ENCODE peak calls at places on chromosomes 4 and X, in five cellular contexts. T is astrocyte of the spinal cord, I is fibroblast of lung, R is A673, B is psoas muscle. Y is an unnamed sample.

GRCh38 chr4:6180841-6181631 is 19.3 kb downstream of the JAKMIP1 start:
- DNase-seq in R (no peak), B (no peak), I (no peak), T (no peak), Y (no peak)

GRCh38 chrX:132948648-132949260 is 9.7 kb downstream of the HS6ST2 start:
- DNase-seq in R (peak), B (no peak), T (no peak), I (no peak), Y (no peak)

GRCh38 chr4:92840880-92841279 is 537.1 kb downstream of the GRID2 start:
- DNase-seq in T (no peak), I (no peak), B (no peak), R (no peak), Y (no peak)

GRCh38 chrX:118212817-118213183 is 96.2 kb upstream of the KLHL13 start:
- DNase-seq in T (no peak), I (peak), B (no peak), R (no peak), Y (no peak)

GRCh38 chr4:621296-622070 is 3.9 kb upstream of the PDE6B start:
- DNase-seq in I (no peak), R (no peak), T (no peak), B (no peak), Y (no peak)

GRCh38 chr4:26584725-26585124 is 841 bp downstream of the TBC1D19 start:
- DNase-seq in I (no peak), R (no peak), T (no peak), B (no peak), Y (no peak)

GRCh38 chr4:69896530-69897116 is 34.2 kb upstream of the CSN1S1 start:
- DNase-seq in T (peak), B (no peak), R (no peak), I (no peak), Y (no peak)

GRCh38 chr4:140928880-140929279 is 172.7 kb upstream of the TBC1D9 start:
- DNase-seq in T (no peak), I (peak), B (no peak), R (no peak), Y (no peak)

GRCh38 chr4:81470456-81471327 is 1.0 kb downstream of the RASGEF1B start:
- DNase-seq in R (peak), T (no peak), B (no peak), I (no peak), Y (no peak)

GRCh38 chr4:8828869-8829268 is 42.8 kb downstream of the HMX1 start:
- DNase-seq in R (no peak), I (no peak), T (no peak), B (no peak), Y (no peak)

GRCh38 chrX:53594354-53594753 is 92.2 kb downstream of the HUWE1 start:
- DNase-seq in B (no peak), T (peak), R (no peak), I (peak), Y (no peak)

GRCh38 chrX:13283968-13284914 is 35.6 kb downstream of the ATXN3L start:
- DNase-seq in T (peak), I (peak), B (no peak), R (peak), Y (peak)

GRCh38 chr4:113996599-113997177 is 17.2 kb upstream of the ARSJ start:
- DNase-seq in I (peak), B (no peak), R (no peak), T (no peak), Y (no peak)

GRCh38 chr4:992297-993110 is 700 bp downstream of the SLC26A1 start:
- DNase-seq in I (no peak), T (no peak), B (no peak), R (no peak), Y (no peak)

GRCh38 chr4:93384211-93384610 is 444.3 kb upstream of the ATOH1 start:
- DNase-seq in T (peak), R (no peak), I (peak), B (no peak), Y (no peak)

DNA sequence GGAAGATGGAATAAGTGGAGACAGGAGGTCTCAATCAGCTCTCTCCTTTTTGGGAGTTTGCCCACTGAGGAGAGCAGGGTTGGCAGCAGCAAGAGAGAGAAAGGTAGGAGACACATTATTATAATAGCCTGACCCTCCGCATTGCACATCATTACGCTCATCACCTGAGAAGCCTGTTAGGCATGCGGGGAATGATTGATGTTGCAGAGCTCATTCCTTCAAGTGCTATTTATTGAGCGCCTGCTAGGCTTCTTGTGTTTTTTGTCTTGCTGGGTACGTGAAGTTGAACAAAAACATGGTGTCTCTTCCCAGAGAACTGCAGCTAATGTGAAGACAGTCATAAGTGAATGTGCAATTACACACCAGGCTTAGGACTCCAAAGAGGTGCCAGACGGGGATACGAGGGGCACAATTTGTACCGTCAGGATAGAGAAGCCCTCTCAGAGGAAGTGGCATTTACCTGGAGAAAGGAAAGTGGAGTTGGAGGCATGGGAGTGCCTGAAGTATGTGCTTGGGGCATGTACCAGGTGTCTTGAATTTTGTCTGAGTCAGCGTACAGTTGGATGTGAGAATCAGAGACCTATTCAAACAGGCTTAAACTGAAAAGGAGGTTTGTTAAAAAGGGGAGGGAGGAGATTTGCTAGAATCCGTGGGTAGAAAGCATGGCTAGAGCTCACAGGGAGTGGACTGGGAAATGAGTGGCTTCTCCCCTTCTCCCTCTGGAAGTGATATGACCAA is 90.2 kb upstream of the SOD3 start:
- DNase-seq in I (no peak), R (no peak), B (no peak), T (no peak), Y (no peak)
- H3K4me3 ChIP-seq in I (no peak), R (no peak), B (no peak), T (no peak), Y (no peak)

DNA sequence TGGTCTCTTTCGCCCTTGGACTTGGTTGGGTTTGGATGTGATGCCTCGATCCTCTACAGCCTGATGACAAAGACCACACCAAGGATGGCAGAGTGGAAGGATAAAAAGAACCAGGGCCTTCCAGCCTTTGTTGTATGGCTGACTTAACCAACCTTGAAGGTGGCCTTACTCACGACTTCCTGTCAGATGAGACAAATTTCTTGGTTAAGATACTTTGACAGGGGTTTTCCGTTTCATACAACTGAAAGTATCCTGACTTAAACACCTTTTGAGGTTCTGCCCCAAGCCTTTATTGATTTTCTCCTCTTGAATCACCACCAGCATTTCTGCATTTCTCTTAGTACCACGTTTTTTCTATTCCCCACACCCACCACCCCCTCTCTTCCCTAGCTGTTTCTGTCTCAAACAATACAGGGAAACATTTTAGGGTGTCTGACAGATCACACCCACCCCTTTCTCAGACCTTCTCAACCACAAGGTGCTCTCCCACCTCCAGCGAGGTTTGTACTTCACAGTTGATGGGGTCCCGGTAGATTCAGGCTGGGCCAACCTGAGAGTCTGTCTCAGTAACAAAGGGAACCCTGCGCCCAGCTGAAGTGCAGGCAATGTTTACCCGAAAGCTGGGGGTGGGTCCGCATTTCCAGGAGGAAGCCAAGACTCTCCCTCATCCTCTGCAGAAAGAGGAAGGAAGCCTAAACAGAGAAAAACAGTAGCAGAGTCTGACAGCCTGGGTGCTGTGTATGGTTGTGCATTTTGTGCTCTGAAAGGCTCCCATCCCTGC is 5.0 kb upstream of the TSPAN5 start:
- DNase-seq in I (no peak), B (peak), R (no peak), T (no peak), Y (no peak)
- TF ChIP-seq CTCF in I (no peak), B (no peak), R (no peak), T (no peak), Y (no peak)

GRCh38 chr4:38804654-38805295 is at the start of gene TLR1:
- DNase-seq in B (no peak), T (peak), I (peak), R (peak), Y (peak)

GRCh38 chr4:38802561-38803355 is 1.8 kb downstream of the TLR1 start:
- DNase-seq in I (no peak), R (no peak), B (no peak), T (no peak), Y (no peak)

GRCh38 chr4:38803833-38804653 is 548 bp downstream of the TLR1 start:
- DNase-seq in B (no peak), T (no peak), I (no peak), R (no peak), Y (no peak)

GRCh38 chr4:38800366-38800765 is 4.2 kb downstream of the TLR1 start:
- DNase-seq in T (no peak), R (no peak), I (no peak), B (no peak), Y (no peak)

DNA sequence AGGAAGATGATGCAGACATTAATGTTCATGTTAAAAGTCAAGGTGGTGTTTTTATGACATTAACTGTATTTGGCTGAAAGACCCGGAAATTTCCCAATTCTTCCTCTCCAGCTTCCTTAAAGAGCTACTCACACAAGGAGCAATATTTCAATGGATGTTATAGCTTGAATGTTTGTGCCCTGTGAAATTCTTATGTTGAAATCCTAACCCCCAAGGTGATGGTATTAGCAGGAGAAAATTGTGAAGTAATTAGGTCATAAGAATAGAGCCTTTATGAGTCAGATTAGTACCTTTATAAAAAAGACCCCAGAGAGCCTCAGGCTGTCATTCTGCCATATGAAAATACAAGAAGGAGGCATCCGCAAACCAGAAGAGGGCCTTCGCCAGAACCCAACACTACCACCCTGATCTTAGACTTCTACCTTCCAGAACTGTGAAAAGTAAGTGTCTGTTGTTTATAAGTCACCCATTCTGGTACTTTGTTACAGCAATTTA is 3.6 kb downstream of the TLR1 start:
- DNase-seq in I (peak), T (no peak), R (no peak), B (no peak), Y (no peak)
- H3K4me3 ChIP-seq in I (no peak), T (no peak), R (no peak), B (no peak), Y (no peak)

GRCh38 chr4:170198742-170199141 is 109.0 kb upstream of the AADAT start:
- DNase-seq in B (no peak), T (no peak), R (peak), I (no peak), Y (no peak)
- TF ChIP-seq CTCF in B (no peak), T (no peak), R (peak), I (no peak), Y (no peak)

Y was measured in HFF-Myc.